ENCODE peak calls at places on chromosomes 13 and 19, in four cellular contexts. H is MCF 10A, R is neural crest cell, W is nephron progenitor cell. M is an unnamed sample.

GRCh38 chr13:73220966-73221720 is 162.3 kb downstream of the KLF5 start:
- DNase-seq in H (peak; percentile 34), R (no peak), W (no peak), M (peak; percentile 42)

GRCh38 chr13:31053098-31053497 is 108.6 kb downstream of the HSPH1 start:
- DNase-seq in H (peak; percentile 88), R (no peak), W (no peak), M (no peak)

GRCh38 chr19:6392219-6393073 is 518 bp downstream of the GTF2F1 start:
- DNase-seq in H (no peak), R (no peak), W (no peak), M (no peak)

GRCh38 chr13:57716295-57716694 is 84.8 kb downstream of the PCDH17 start:
- DNase-seq in H (peak; percentile 34), R (no peak), W (no peak), M (no peak)

GRCh38 chr19:35336166-35336955 is 7.4 kb downstream of the CD22 start:
- DNase-seq in H (no peak), R (no peak), W (no peak), M (no peak)

GRCh38 chr19:41734156-41734555 is 21.2 kb upstream of the CEACAM6 start:
- DNase-seq in H (no peak), R (no peak), W (no peak), M (no peak)

GRCh38 chr13:48160879-48161278 is 66.0 kb upstream of the MED4 start:
- DNase-seq in H (peak; percentile 61), R (no peak), W (no peak), M (no peak)

GRCh38 chr13:77868717-77869116 is 49.9 kb downstream of the EDNRB start:
- DNase-seq in H (peak; percentile 21), R (no peak), W (no peak), M (no peak)

GRCh38 chr13:66994097-66994496 is 236.0 kb downstream of the PCDH9 start:
- DNase-seq in H (peak; percentile 70), R (peak; percentile 69), W (peak; percentile 75), M (peak; percentile 82)

GRCh38 chr13:35850569-35850968 is 280.6 kb downstream of the DCLK1 start:
- DNase-seq in H (no peak), R (no peak), W (no peak), M (no peak)

GRCh38 chr13:44471686-44472085 is 98.1 kb downstream of the SERP2 start:
- DNase-seq in H (peak; percentile 23), R (no peak), W (no peak), M (no peak)

GRCh38 chr19:40594251-40594650 is 6.9 kb upstream of the LTBP4 start:
- DNase-seq in H (no peak), R (no peak), W (no peak), M (no peak)

GRCh38 chr19:48614436-48615144 is at the start of gene FAM83E:
- DNase-seq in H (peak; percentile 90), R (no peak), W (no peak), M (no peak)

GRCh38 chr19:7915250-7916136 is 863 bp downstream of the TGFBR3L start:
- DNase-seq in H (no peak), R (no peak), W (no peak), M (peak; percentile 14)

GRCh38 chr19:49643466-49643865 is 1.5 kb downstream of the SCAF1 start:
- DNase-seq in H (no peak), R (no peak), W (no peak), M (no peak)

GRCh38 chr19:40601061-40601973 is at the start of gene LTBP4:
- DNase-seq in H (no peak), R (no peak), W (peak; percentile 60), M (peak; percentile 56)

GRCh38 chr13:114102521-114103288 is 29.7 kb downstream of the RASA3 start:
- DNase-seq in H (no peak), R (no peak), W (peak; percentile 2), M (no peak)

GRCh38 chr13:23876265-23876664 is 12.9 kb downstream of the MIPEP start:
- DNase-seq in H (peak; percentile 16), R (no peak), W (no peak), M (no peak)

GRCh38 chr19:47100290-47100689 is 13.3 kb downstream of the ZC3H4 start:
- DNase-seq in H (no peak), R (no peak), W (no peak), M (no peak)

GRCh38 chr19:13241321-13242104 is 91.3 kb downstream of the IER2 start:
- DNase-seq in H (no peak), R (no peak), W (no peak), M (no peak)

GRCh38 chr19:12983561-12984142 is 11.6 kb upstream of the NFIX start:
- DNase-seq in H (peak; percentile 74), R (peak; percentile 76), W (peak; percentile 83), M (peak; percentile 77)

GRCh38 chr13:94233401-94233800 is 246.1 kb downstream of the DCT start:
- DNase-seq in H (peak; percentile 96), R (no peak), W (peak; percentile 3), M (no peak)

GRCh38 chr13:91510058-91510457 is 111.6 kb downstream of the GPC5 start:
- DNase-seq in H (no peak), R (no peak), W (no peak), M (no peak)

GRCh38 chr19:3094638-3095374 is 644 bp downstream of the GNA11 start:
- DNase-seq in H (peak; percentile 25), R (no peak), W (peak; percentile 46), M (no peak)

GRCh38 chr13:98482476-98483444 is 94.1 kb downstream of the STK24 start:
- DNase-seq in H (peak; percentile 79), R (no peak), W (no peak), M (no peak)

GRCh38 chr13:31167490-31167889 is 5.8 kb upstream of the HSPH1 start:
- DNase-seq in H (no peak), R (no peak), W (no peak), M (no peak)

GRCh38 chr13:100124265-100124664 is 35.4 kb downstream of the PCCA start:
- DNase-seq in H (no peak), R (no peak), W (no peak), M (no peak)

GRCh38 chr13:21100211-21100610 is 38.8 kb upstream of the LATS2 start:
- DNase-seq in H (no peak), R (no peak), W (no peak), M (no peak)

GRCh38 chr13:46489586-46490023 is 63.4 kb upstream of the LRCH1 start:
- DNase-seq in H (peak; percentile 96), R (no peak), W (no peak), M (no peak)

GRCh38 chr19:39946532-39946931 is 12.1 kb upstream of the FCGBP start:
- DNase-seq in H (peak; percentile 38), R (no peak), W (no peak), M (no peak)

GRCh38 chr13:109211616-109212015 is 574.8 kb downstream of the IRS2 start:
- DNase-seq in H (peak; percentile 59), R (peak; percentile 46), W (no peak), M (peak; percentile 40)